ENCODE peak calls at places on chromosomes 6 and 20, in ten cellular contexts. T is gastrocnemius medialis, R is tibial artery, S is mucosa of descending colon, H is BJ, Z is osteoblast, O is PC-3, Y is left ventricle myocardium inferior, P is upper lobe of right lung, N is WERI-Rb-1. F is an unnamed sample. For H3K36me3, the result is how much of the 10 kb centered on the place peaks cover.

GRCh38 chr6:56803594-56803993 is 151.3 kb upstream of the BEND6 start:
- DNase-seq in T (no peak), H (no peak), N (no peak), Z (no peak), Y (no peak), R (no peak), O (no peak), P (no peak), S (no peak), F (no peak)

GRCh38 chr6:48664850-48665249 is 553.9 kb upstream of the PTCHD4 start:
- DNase-seq in S (no peak), R (no peak), Z (no peak), T (no peak), H (peak), Y (no peak), N (peak), O (no peak), P (no peak), F (no peak)

GRCh38 chr20:45404438-45404837 is 3.7 kb upstream of the DBNDD2 start:
- DNase-seq in S (no peak), P (no peak), Y (no peak), Z (peak), N (no peak), R (no peak), O (no peak), H (no peak), T (no peak), F (no peak)

GRCh38 chr20:8589956-8590355 is 457.9 kb downstream of the PLCB1 start:
- DNase-seq in P (no peak), S (no peak), Z (peak), T (no peak), O (peak), N (no peak), Y (no peak), R (no peak), H (no peak), F (no peak)

GRCh38 chr20:48375804-48376203 is 452.0 kb downstream of the PREX1 start:
- DNase-seq in Y (no peak), S (no peak), P (no peak), R (no peak), T (no peak), Z (no peak), N (no peak), O (no peak), H (no peak), F (no peak)

GRCh38 chr6:47206626-47207025 is 103.1 kb downstream of the TNFRSF21 start:
- DNase-seq in Y (no peak), P (no peak), S (no peak), Z (no peak), O (no peak), H (no peak), R (no peak), T (no peak), N (no peak), F (no peak)

GRCh38 chr20:21826946-21827345 is 121.5 kb downstream of the PAX1 start:
- DNase-seq in P (no peak), O (no peak), T (no peak), Y (no peak), N (no peak), H (no peak), R (no peak), S (no peak), Z (no peak), F (no peak)

GRCh38 chr6:106658469-106658868 is 29.1 kb downstream of the QRSL1 start:
- DNase-seq in H (no peak), R (no peak), Z (no peak), S (no peak), O (no peak), Y (no peak), N (no peak), P (no peak), T (no peak), F (no peak)

GRCh38 chr6:37004044-37004984 is 1.1 kb upstream of the FGD2 start:
- DNase-seq in Y (no peak), P (no peak), S (no peak), R (no peak), N (no peak), O (no peak), Z (no peak), T (no peak), H (no peak), F (no peak)

GRCh38 chr6:55388161-55388560 is 60.9 kb downstream of the GFRAL start:
- DNase-seq in R (no peak), N (no peak), T (no peak), H (no peak), P (no peak), S (no peak), O (peak), Z (no peak), Y (no peak), F (no peak)

GRCh38 chr6:32151131-32151884 is 431 bp downstream of the PRRT1 start:
- DNase-seq in Y (no peak), R (no peak), H (no peak), S (no peak), Z (peak), N (peak), T (no peak), P (no peak), O (no peak), F (no peak)

GRCh38 chr20:36369739-36370138 is 63.6 kb downstream of the DLGAP4 start:
- DNase-seq in H (no peak), R (no peak), Z (no peak), S (no peak), Y (no peak), O (no peak), T (no peak), P (no peak), N (no peak), F (no peak)

GRCh38 chr6:125245523-125246264 is 56.1 kb downstream of the HDDC2 start:
- DNase-seq in H (no peak), N (no peak), Y (no peak), O (no peak), P (no peak), T (no peak), Z (no peak), R (no peak), S (peak), F (no peak)

GRCh38 chr6:154705471-154706113 is 27.6 kb upstream of the SCAF8 start:
- DNase-seq in Y (no peak), R (no peak), Z (no peak), P (no peak), T (no peak), H (no peak), O (peak), N (no peak), S (no peak), F (no peak)

GRCh38 chr6:30689022-30689865 is 1.5 kb downstream of the NRM start:
- DNase-seq in O (no peak), N (no peak), T (no peak), Y (peak), R (peak), P (no peak), H (no peak), Z (no peak), S (no peak), F (no peak)

GRCh38 chr20:49680475-49680874 is 33.2 kb downstream of the B4GALT5 start:
- DNase-seq in T (no peak), P (no peak), S (no peak), Z (no peak), O (no peak), R (no peak), Y (no peak), N (no peak), H (no peak), F (no peak)

GRCh38 chr6:35522660-35523658 is 10.3 kb upstream of the TULP1 start:
- DNase-seq in Y (peak), H (no peak), P (peak), N (peak), O (peak), R (peak), Z (peak), T (peak), S (peak), F (peak)

GRCh38 chr6:37607949-37608348 is 89.7 kb downstream of the MDGA1 start:
- DNase-seq in P (no peak), H (no peak), N (no peak), S (no peak), T (no peak), Z (no peak), Y (no peak), R (no peak), O (peak), F (no peak)

GRCh38 chr6:9514146-9514545 is 900.7 kb downstream of the TFAP2A start:
- DNase-seq in H (no peak), Y (no peak), O (no peak), N (no peak), S (no peak), P (no peak), T (no peak), Z (no peak), R (no peak), F (no peak)

GRCh38 chr6:6224933-6225486 is 95.5 kb downstream of the F13A1 start:
- DNase-seq in Y (no peak), T (no peak), H (no peak), Z (no peak), O (peak), P (no peak), R (no peak), N (no peak), S (no peak), F (no peak)

GRCh38 chr6:37209461-37210205 is 39.7 kb downstream of the PIM1 start:
- DNase-seq in Y (no peak), N (no peak), O (no peak), H (no peak), R (no peak), Z (no peak), P (no peak), T (no peak), S (no peak), F (no peak)

GRCh38 chr6:21802611-21802899 is 209.0 kb downstream of the SOX4 start:
- DNase-seq in S (no peak), H (no peak), R (no peak), O (no peak), T (no peak), Y (no peak), Z (no peak), N (no peak), P (no peak), F (no peak)

GRCh38 chr6:31972709-31973350 is 892 bp upstream of the DXO start:
- DNase-seq in Y (no peak), H (no peak), S (no peak), N (no peak), Z (peak), O (no peak), P (no peak), R (no peak), T (no peak), F (no peak)

GRCh38 chr6:170172825-170173231 is 118.0 kb downstream of the DLL1 start:
- DNase-seq in O (no peak), P (peak), S (no peak), T (no peak), Z (peak), H (no peak), R (peak), N (no peak), Y (no peak), F (no peak)

GRCh38 chr6:33700391-33701050 is 11.0 kb downstream of the UQCC2 start:
- DNase-seq in Y (no peak), T (peak), R (no peak), Z (no peak), S (peak), O (peak), P (peak), N (peak), H (no peak), F (no peak)

GRCh38 chr20:62739581-62740285 is 31.1 kb downstream of the NTSR1 start:
- DNase-seq in N (peak), T (no peak), Y (peak), S (peak), R (peak), H (no peak), P (peak), O (peak), Z (peak), F (no peak)

GRCh38 chr20:48959902-48960550 is 38.5 kb downstream of the ARFGEF2 start:
- DNase-seq in R (no peak), N (no peak), T (no peak), Z (no peak), H (no peak), Y (no peak), P (no peak), S (no peak), O (peak), F (no peak)

GRCh38 chr6:23654745-23655144 is 471.3 kb upstream of the NRSN1 start:
- DNase-seq in Y (no peak), P (no peak), H (no peak), T (no peak), S (peak), R (no peak), O (no peak), N (no peak), Z (no peak), F (no peak)

GRCh38 chr6:166411721-166412151 is 29.0 kb upstream of the MPC1 start:
- DNase-seq in S (peak), O (no peak), Z (peak), T (no peak), P (no peak), R (peak), N (no peak), H (no peak), Y (no peak), F (no peak)

GRCh38 chr6:139964737-139965136 is 590.3 kb upstream of the CITED2 start:
- DNase-seq in O (no peak), Z (no peak), Y (no peak), H (no peak), N (no peak), P (no peak), S (no peak), R (no peak), T (no peak), F (no peak)

GRCh38 chr6:137495652-137496391 is 1.6 kb upstream of the OLIG3 start:
- DNase-seq in T (no peak), Y (no peak), S (no peak), P (no peak), O (no peak), R (no peak), Z (no peak), H (no peak), N (no peak), F (no peak)

GRCh38 chr6:145225500-145225899 is 509.8 kb downstream of the EPM2A start:
- DNase-seq in O (no peak), T (no peak), H (no peak), N (no peak), R (no peak), P (no peak), Z (no peak), Y (no peak), S (no peak), F (no peak)

GRCh38 chr6:21219856-21220255 is 373.7 kb upstream of the SOX4 start:
- DNase-seq in Z (no peak), S (no peak), O (no peak), Y (no peak), P (no peak), H (no peak), R (no peak), N (no peak), T (no peak), F (no peak)

GRCh38 chr6:35787266-35788218 is 6.7 kb downstream of the CLPSL1 start:
- DNase-seq in Y (no peak), T (no peak), O (no peak), Z (peak), R (no peak), P (peak), S (no peak), N (no peak), H (no peak), F (no peak)

DNA sequence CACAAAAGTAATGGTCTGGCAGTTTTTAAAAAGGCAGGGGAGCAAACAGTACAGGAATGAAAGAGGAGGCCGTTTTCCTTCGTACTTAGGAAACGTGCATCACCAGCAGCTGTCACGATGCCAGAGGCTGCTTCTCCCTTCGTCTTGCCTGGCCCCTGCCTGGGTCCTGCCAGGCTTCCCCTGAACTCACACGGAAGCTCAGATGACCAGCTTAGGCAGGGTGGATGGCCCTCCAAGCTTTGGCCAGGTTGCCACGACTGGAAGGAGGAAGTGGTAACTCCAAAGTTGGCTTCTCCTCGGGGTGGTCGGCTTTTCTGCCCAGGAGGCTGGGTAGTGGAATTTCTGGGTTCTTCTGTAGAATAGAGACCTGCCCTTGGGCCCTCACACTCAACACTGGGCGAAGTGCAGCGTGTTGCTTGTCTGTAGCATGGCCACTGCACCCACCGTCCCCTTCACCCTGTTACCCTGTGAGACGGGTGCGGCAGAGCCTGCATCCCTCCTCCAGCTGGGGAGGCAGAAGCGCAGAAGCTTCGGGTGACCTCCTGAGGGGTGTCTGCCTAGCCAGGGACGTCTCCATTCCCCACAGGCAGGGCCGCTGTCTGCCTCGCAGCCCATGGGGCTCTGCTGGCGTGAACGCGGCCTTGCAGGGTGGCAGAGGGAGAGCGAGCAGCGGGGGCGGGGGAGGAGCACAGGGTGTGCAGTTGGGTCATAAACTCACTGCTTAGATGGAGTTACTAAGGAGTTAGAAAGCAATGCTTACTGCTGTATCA is 18.4 kb upstream of the RBM38 start:
- DNase-seq in Y (no peak), Z (no peak), H (no peak), R (no peak), P (no peak), S (no peak), T (no peak), N (no peak), O (no peak), F (no peak)
- H3K36me3 ChIP-seq in Y (half or more), Z (half or more), H (under half), R (half or more), P (half or more), S (under half), T (under half), N (half or more), O (half or more), F (under half)

GRCh38 chr6:26055670-26056582 is 31.3 kb upstream of the HFE start:
- DNase-seq in S (peak), Z (peak), Y (peak), T (peak), N (peak), H (peak), P (peak), R (peak), O (peak), F (peak)
- TF ChIP-seq CTCF in S (no peak), Z (no peak), Y (no peak), T (no peak), N (no peak), H (no peak), P (no peak), R (no peak), O (no peak), F (peak)

GRCh38 chr20:17959257-17959627 is 9.4 kb downstream of the SNX5 start:
- DNase-seq in Z (no peak), P (no peak), O (no peak), R (no peak), H (no peak), Y (no peak), S (no peak), T (no peak), N (no peak), F (no peak)

GRCh38 chr20:17956099-17956685 is 12.4 kb downstream of the SNX5 start:
- DNase-seq in N (no peak), O (no peak), S (no peak), H (no peak), R (no peak), Y (no peak), P (no peak), T (no peak), Z (no peak), F (no peak)

GRCh38 chr20:17957505-17958325 is 10.9 kb downstream of the SNX5 start:
- DNase-seq in T (no peak), S (no peak), Y (no peak), Z (no peak), O (no peak), H (no peak), P (no peak), R (no peak), N (no peak), F (no peak)

GRCh38 chr20:17960927-17961599 is 7.5 kb downstream of the SNX5 start:
- DNase-seq in O (no peak), H (no peak), P (no peak), S (peak), R (no peak), N (no peak), Z (no peak), Y (peak), T (no peak), F (no peak)

DNA sequence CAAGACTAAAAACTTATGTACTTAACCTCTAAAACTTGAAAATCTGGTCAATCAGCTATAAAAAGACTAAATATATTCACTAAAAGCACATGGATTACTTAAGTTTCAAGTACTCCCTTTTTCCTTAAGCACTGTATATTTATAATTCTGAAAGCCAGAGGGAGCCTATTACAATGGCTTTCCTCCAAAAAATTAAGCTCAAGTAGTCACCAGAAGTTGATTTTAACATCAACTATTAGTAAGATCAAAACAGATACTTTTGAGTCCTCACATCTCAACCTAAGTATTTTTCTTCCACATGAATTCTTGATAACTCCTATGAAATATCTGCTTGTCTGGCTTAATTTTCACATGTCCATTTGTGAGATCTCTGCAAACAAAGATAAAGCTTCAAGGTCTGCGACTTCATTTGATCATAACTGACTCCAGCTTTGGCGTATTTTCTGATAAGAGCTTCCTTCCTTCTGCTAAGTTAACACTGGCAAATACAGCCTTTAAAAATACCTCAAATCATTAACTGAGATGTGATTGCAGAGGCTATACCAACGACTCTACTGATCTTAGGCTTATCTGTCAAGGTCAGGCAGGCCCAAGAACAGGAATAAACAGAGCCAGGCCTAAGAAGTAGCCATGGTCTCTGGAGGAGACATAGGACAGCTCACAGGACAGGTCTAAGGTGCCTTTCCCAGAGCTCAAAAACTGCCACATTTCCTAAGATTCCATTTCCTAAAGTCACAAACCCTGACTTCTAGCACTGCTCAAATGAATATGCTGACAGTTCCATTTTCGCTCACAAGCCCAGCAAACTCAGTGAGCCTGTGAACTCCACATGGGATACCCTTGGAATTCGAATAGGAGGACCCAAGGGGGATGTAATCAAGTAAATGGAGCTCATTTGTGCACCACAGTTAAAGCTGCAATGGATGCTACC is 10.0 kb downstream of the SNX5 start:
- DNase-seq in Y (no peak), R (no peak), N (no peak), S (no peak), Z (no peak), P (no peak), O (peak), H (no peak), T (no peak), F (no peak)
- H3K4me3 ChIP-seq in Y (no peak), R (no peak), N (no peak), S (no peak), Z (no peak), P (no peak), O (no peak), H (no peak), T (no peak), F (no peak)

GRCh38 chr6:43187821-43188220 is 5.8 kb downstream of the CUL9 start:
- DNase-seq in P (no peak), H (no peak), S (no peak), Y (no peak), R (peak), O (no peak), T (no peak), N (no peak), Z (no peak), F (no peak)

GRCh38 chr6:43186019-43186418 is 4.0 kb downstream of the CUL9 start:
- DNase-seq in N (no peak), O (no peak), S (no peak), Z (no peak), R (peak), Y (no peak), P (peak), T (no peak), H (no peak), F (no peak)

GRCh38 chr6:43188426-43188825 is 6.4 kb downstream of the CUL9 start:
- DNase-seq in N (no peak), O (no peak), T (no peak), R (peak), Z (no peak), S (no peak), H (no peak), P (no peak), Y (no peak), F (no peak)

GRCh38 chr6:43185391-43185790 is 3.4 kb downstream of the CUL9 start:
- DNase-seq in Z (no peak), T (no peak), R (no peak), O (no peak), S (no peak), Y (no peak), P (no peak), H (no peak), N (no peak), F (no peak)

DNA sequence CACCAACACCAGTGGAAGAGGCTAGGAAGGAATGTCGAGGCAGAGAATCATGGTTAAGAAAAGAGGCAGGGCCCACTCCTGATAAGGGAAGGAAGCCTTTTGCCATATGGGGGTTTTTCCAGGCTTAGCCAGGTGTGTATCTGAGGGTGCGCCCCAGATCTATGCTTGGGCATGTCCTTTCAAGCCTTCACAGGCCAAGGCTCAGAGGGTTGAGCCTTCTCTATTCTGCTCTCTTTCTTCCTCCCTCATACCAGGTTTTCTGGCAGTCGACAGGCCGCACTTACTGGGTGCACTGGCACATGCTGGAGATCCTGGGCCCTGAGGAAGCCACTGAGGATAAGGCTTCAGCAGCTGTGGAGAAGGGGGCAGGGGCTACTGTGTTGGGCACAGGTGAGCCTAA is 4.7 kb downstream of the CUL9 start:
- DNase-seq in Y (no peak), P (peak), S (no peak), T (no peak), Z (no peak), R (peak), O (no peak), H (no peak), N (no peak), F (no peak)
- H3K36me3 ChIP-seq in Y (half or more), P (under half), S (under half), T (under half), Z (half or more), R (under half), O (under half), H (under half), N (half or more), F (under half)